ENCODE peak calls at places on chromosomes 5 and 9, in nine cellular contexts. A, M, Y, F, T, I, H, Z and C are unnamed samples.

GRCh38 chr9:114004221-114004716 is 73.8 kb downstream of the AMBP start:
- DNase-seq in M (no peak), T (peak), Z (peak), F (peak), A (no peak), Y (no peak), H (no peak), I (peak), C (peak)

GRCh38 chr9:134223091-134223490 is 58.7 kb upstream of the RNU6ATAC start:
- DNase-seq in I (no peak), A (no peak), H (no peak), M (no peak), Y (no peak), F (no peak), Z (no peak), T (no peak), C (peak)

GRCh38 chr5:149166591-149167100 is 25.4 kb downstream of the ABLIM3 start:
- DNase-seq in Y (no peak), I (no peak), H (no peak), M (no peak), A (no peak), T (no peak), Z (no peak), F (no peak), C (no peak)

GRCh38 chr5:143495823-143496275 is 92.4 kb upstream of the NR3C1 start:
- DNase-seq in M (no peak), H (no peak), T (no peak), Y (no peak), Z (no peak), A (peak), I (no peak), F (no peak), C (no peak)

GRCh38 chr9:21252727-21253547 is 13.1 kb upstream of the IFNA14 start:
- DNase-seq in Z (no peak), I (no peak), A (peak), H (no peak), T (peak), Y (no peak), F (peak), M (no peak), C (no peak)

GRCh38 chr5:109365653-109366052 is 44.1 kb downstream of the PJA2 start:
- DNase-seq in I (no peak), F (no peak), Z (no peak), H (no peak), Y (no peak), T (no peak), A (no peak), M (no peak), C (no peak)

GRCh38 chr9:136121801-136122200 is 3.1 kb upstream of the TMEM250 start:
- DNase-seq in T (no peak), A (no peak), F (no peak), M (no peak), Z (no peak), Y (no peak), H (no peak), I (no peak), C (no peak)

GRCh38 chr9:1429328-1429727 is 379.2 kb downstream of the DMRT2 start:
- DNase-seq in T (peak), F (no peak), Y (no peak), Z (no peak), A (peak), M (no peak), H (no peak), I (no peak), C (no peak)

GRCh38 chr5:79346420-79346824 is 110.5 kb downstream of the JMY start:
- DNase-seq in I (no peak), F (no peak), Y (no peak), Z (no peak), T (no peak), M (peak), A (peak), H (no peak), C (no peak)

GRCh38 chr9:9914174-9914573 is 698.6 kb downstream of the PTPRD start:
- DNase-seq in H (no peak), A (peak), T (no peak), I (no peak), Z (no peak), M (no peak), Y (no peak), F (no peak), C (no peak)

GRCh38 chr5:59342181-59342580 is 551.3 kb downstream of the PDE4D start:
- DNase-seq in A (no peak), Z (no peak), Y (no peak), I (no peak), M (no peak), T (no peak), F (no peak), H (no peak), C (no peak)

GRCh38 chr9:110078626-110079025 is 129.3 kb downstream of the C9orf152 start:
- DNase-seq in Z (no peak), Y (no peak), H (no peak), F (no peak), A (no peak), T (no peak), I (no peak), M (no peak), C (no peak)

GRCh38 chr5:17398439-17398838 is 99.6 kb upstream of the TAF11L2 start:
- DNase-seq in A (no peak), F (no peak), Z (no peak), T (no peak), Y (no peak), H (no peak), I (peak), M (no peak), C (no peak)

GRCh38 chr9:125970340-125970739 is 223.2 kb downstream of the PBX3 start:
- DNase-seq in M (no peak), H (no peak), T (no peak), I (peak), A (no peak), Y (no peak), Z (no peak), F (no peak), C (no peak)

GRCh38 chr5:166262395-166262794 is 2029.0 kb upstream of the WWC1 start:
- DNase-seq in Y (no peak), Z (no peak), T (no peak), I (no peak), F (peak), H (no peak), M (no peak), A (no peak), C (no peak)

GRCh38 chr5:173012882-173013281 is 29.3 kb downstream of the ATP6V0E1 start:
- DNase-seq in F (peak), H (no peak), Z (no peak), A (no peak), T (no peak), I (no peak), Y (no peak), M (no peak), C (no peak)

GRCh38 chr5:82164957-82165698 is 113.0 kb downstream of the RPS23 start:
- DNase-seq in F (peak), T (no peak), I (no peak), M (no peak), Y (no peak), H (no peak), Z (no peak), A (peak), C (peak)

GRCh38 chr5:147539053-147539452 is 29.2 kb upstream of the DPYSL3 start:
- DNase-seq in Y (no peak), Z (no peak), F (no peak), I (no peak), T (no peak), H (no peak), M (no peak), A (no peak), C (no peak)

GRCh38 chr9:68949271-68950000 is 64.5 kb downstream of the PRKACG start:
- DNase-seq in I (no peak), M (no peak), F (no peak), T (no peak), A (no peak), Y (no peak), H (peak), Z (no peak), C (peak)

GRCh38 chr9:129888085-129888808 is 53.0 kb downstream of the USP20 start:
- DNase-seq in A (no peak), I (no peak), T (no peak), M (peak), F (peak), Y (no peak), H (peak), Z (peak), C (no peak)

GRCh38 chr9:108543251-108543768 is 312.5 kb downstream of the ACTL7B start:
- DNase-seq in H (no peak), Z (no peak), F (no peak), M (no peak), T (no peak), I (no peak), A (peak), Y (peak), C (no peak)

GRCh38 chr9:69421908-69422801 is 97.1 kb downstream of the ENTREP1 start:
- DNase-seq in M (peak), H (no peak), F (peak), Z (peak), A (peak), I (no peak), Y (peak), T (peak), C (peak)

GRCh38 chr9:112308576-112308975 is 24.8 kb downstream of the PTBP3 start:
- DNase-seq in M (no peak), I (no peak), T (no peak), H (no peak), Y (no peak), Z (no peak), A (no peak), F (no peak), C (no peak)

GRCh38 chr9:95040106-95040505 is 277.4 kb downstream of the FANCC start:
- DNase-seq in Z (no peak), H (no peak), M (no peak), Y (no peak), I (no peak), T (no peak), A (no peak), F (no peak), C (no peak)
- H3K27ac ChIP-seq in Z (peak), H (no peak), M (no peak), Y (no peak), I (peak), T (peak), A (no peak), F (no peak), C (no peak)

GRCh38 chr5:67010684-67011409 is 185.8 kb downstream of the CD180 start:
- DNase-seq in F (no peak), A (no peak), I (no peak), M (no peak), Y (no peak), T (no peak), Z (no peak), H (no peak), C (no peak)
- TF ChIP-seq POLR2A in F (no peak), A (no peak), I (no peak), M (no peak), Y (no peak), T (no peak), Z (no peak), H (no peak), C (no peak)

GRCh38 chr5:150918613-150919012 is 13.8 kb upstream of the ZNF300 start:
- DNase-seq in A (no peak), T (no peak), Z (no peak), I (no peak), H (no peak), Y (no peak), M (no peak), F (no peak), C (no peak)
- TF ChIP-seq EP300 in A (no peak), T (no peak), Z (no peak), I (no peak), H (no peak), Y (no peak), M (no peak), F (no peak), C (no peak)

GRCh38 chr5:150525163-150525562 is 17.2 kb downstream of the NDST1 start:
- DNase-seq in M (no peak), Z (no peak), F (no peak), H (no peak), A (no peak), T (no peak), Y (no peak), I (no peak), C (no peak)

GRCh38 chr5:150529147-150529546 is 21.2 kb downstream of the NDST1 start:
- DNase-seq in I (no peak), Y (no peak), M (no peak), H (no peak), Z (no peak), F (no peak), T (no peak), A (no peak), C (no peak)

GRCh38 chr5:150527808-150528207 is 19.9 kb downstream of the NDST1 start:
- DNase-seq in H (no peak), I (no peak), M (no peak), Y (no peak), A (no peak), Z (no peak), F (no peak), T (no peak), C (no peak)

GRCh38 chr5:150525781-150526180 is 17.9 kb downstream of the NDST1 start:
- DNase-seq in F (no peak), A (no peak), T (no peak), H (no peak), I (no peak), M (no peak), Z (no peak), Y (no peak), C (no peak)

DNA sequence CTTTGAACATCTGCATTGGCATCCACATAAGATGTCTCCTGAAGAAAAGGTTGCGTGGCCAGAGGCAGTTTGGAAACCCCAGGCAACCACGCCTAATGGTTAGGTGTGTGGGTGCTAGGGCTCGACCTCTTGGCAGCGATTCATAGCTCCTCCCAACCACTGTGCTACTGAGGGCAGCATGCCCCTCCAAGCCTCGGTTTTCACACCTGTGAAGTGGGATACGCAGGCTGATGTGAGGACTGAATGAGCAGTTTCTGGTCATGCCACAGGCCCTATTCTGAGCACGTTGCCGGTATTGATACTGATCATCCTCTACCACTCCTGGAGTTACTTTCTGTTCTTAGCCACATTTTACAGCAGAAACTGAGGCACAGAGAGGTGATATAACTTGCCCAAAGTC is 19.1 kb downstream of the NDST1 start:
- DNase-seq in M (no peak), I (no peak), H (no peak), T (no peak), A (no peak), Y (no peak), F (no peak), Z (no peak), C (no peak)
- H3K27ac ChIP-seq in M (no peak), I (peak), H (no peak), T (peak), A (no peak), Y (no peak), F (no peak), Z (no peak), C (no peak)

GRCh38 chr5:139696894-139697658 is 48.9 kb downstream of the CXXC5 start:
- DNase-seq in A (peak), Y (no peak), H (no peak), F (peak), I (peak), M (peak), Z (peak), T (peak), C (peak)
- TF ChIP-seq POLR2A in A (no peak), Y (no peak), H (no peak), F (no peak), I (no peak), M (peak), Z (no peak), T (peak), C (no peak)